ENCODE peak calls at places on chromosomes 16 and 17, in four cellular contexts. W is naive thymus-derived CD4-positive, alpha-beta T cell; S is tibial artery; R is activated T-helper 1 cell treated with Interleukin-2 at 50 U/mL for 16 hours. Z is an unnamed sample.

GRCh38 chr17:21313320-21313719 is 28.8 kb downstream of the MAP2K3 start:
- DNase-seq in W (no peak), S (no peak), R (no peak), Z (no peak)

GRCh38 chr16:27640277-27640600 is 90.3 kb downstream of the KATNIP start:
- DNase-seq in W (no peak), S (no peak), R (no peak), Z (no peak)

GRCh38 chr17:74953129-74953687 is 17.5 kb downstream of the OTOP3 start:
- DNase-seq in W (no peak), S (no peak), R (no peak), Z (no peak)

GRCh38 chr17:47700471-47701449 is 6.8 kb downstream of the TBKBP1 start:
- DNase-seq in W (no peak), S (no peak), R (no peak), Z (no peak)

GRCh38 chr17:81178136-81179091 is 12.4 kb upstream of the AATK start:
- DNase-seq in W (no peak), S (no peak), R (no peak), Z (no peak)

GRCh38 chr17:29731589-29731929 is 108.8 kb upstream of the CORO6 start:
- DNase-seq in W (no peak), S (no peak), R (no peak), Z (no peak)

GRCh38 chr17:82911822-82912221 is 72.0 kb upstream of the ZNF750 start:
- DNase-seq in W (no peak), S (peak), R (no peak), Z (no peak)

GRCh38 chr17:2094891-2095535 is 40.1 kb downstream of the HIC1 start:
- DNase-seq in W (no peak), S (peak), R (no peak), Z (no peak)

GRCh38 chr17:62800580-62800979 is 7.5 kb downstream of the MARCHF10 start:
- DNase-seq in W (no peak), S (no peak), R (no peak), Z (no peak)

GRCh38 chr17:50375858-50376538 is 3.0 kb downstream of the EME1 start:
- DNase-seq in W (no peak), S (no peak), R (no peak), Z (no peak)

GRCh38 chr17:66087073-66087472 is 104.9 kb downstream of the CEP112 start:
- DNase-seq in W (no peak), S (no peak), R (no peak), Z (no peak)

GRCh38 chr17:29257756-29258155 is 11.1 kb downstream of the CRYBA1 start:
- DNase-seq in W (no peak), S (no peak), R (no peak), Z (no peak)

Z was measured in H54.